ENCODE peak calls at places on chromosomes 4 and X, in eight cellular contexts. One of them, this sample, is unnamed.

GRCh38 chrX:153642313-153642654 is 4.7 kb upstream of the DUSP9 start:
- DNase-seq in B cell: peak
- DNase-seq in D721Med: no peak
- DNase-seq in neural crest cell: no peak
- DNase-seq in PC-3: no peak
- DNase-seq in cardiac muscle cell: no peak
- DNase-seq in H9: peak
- DNase-seq in astrocyte of the spinal cord: no peak
- DNase-seq in this sample: no peak

GRCh38 chr4:83316459-83317170 is 18.0 kb downstream of the HPSE start:
- DNase-seq in B cell: no peak
- DNase-seq in D721Med: no peak
- DNase-seq in neural crest cell: no peak
- DNase-seq in PC-3: peak
- DNase-seq in cardiac muscle cell: no peak
- DNase-seq in H9: no peak
- DNase-seq in astrocyte of the spinal cord: no peak
- DNase-seq in this sample: no peak

GRCh38 chr4:151717909-151718613 is 42.7 kb downstream of the GATB start:
- DNase-seq in B cell: no peak
- DNase-seq in D721Med: no peak
- DNase-seq in neural crest cell: no peak
- DNase-seq in PC-3: no peak
- DNase-seq in cardiac muscle cell: no peak
- DNase-seq in H9: no peak
- DNase-seq in astrocyte of the spinal cord: no peak
- DNase-seq in this sample: no peak

GRCh38 chrX:68568136-68568535 is 69.3 kb downstream of the YIPF6 start:
- DNase-seq in B cell: no peak
- DNase-seq in D721Med: no peak
- DNase-seq in neural crest cell: no peak
- DNase-seq in PC-3: no peak
- DNase-seq in cardiac muscle cell: no peak
- DNase-seq in H9: no peak
- DNase-seq in astrocyte of the spinal cord: no peak
- DNase-seq in this sample: no peak

GRCh38 chr4:121726642-121727268 is 30.0 kb upstream of the ANXA5 start:
- DNase-seq in B cell: peak
- DNase-seq in D721Med: no peak
- DNase-seq in neural crest cell: no peak
- DNase-seq in PC-3: peak
- DNase-seq in cardiac muscle cell: peak
- DNase-seq in H9: no peak
- DNase-seq in astrocyte of the spinal cord: peak
- DNase-seq in this sample: peak

GRCh38 chrX:10190367-10190766 is 33.6 kb downstream of the CLCN4 start:
- DNase-seq in B cell: no peak
- DNase-seq in D721Med: no peak
- DNase-seq in neural crest cell: peak
- DNase-seq in PC-3: peak
- DNase-seq in cardiac muscle cell: peak
- DNase-seq in H9: no peak
- DNase-seq in astrocyte of the spinal cord: peak
- DNase-seq in this sample: no peak

GRCh38 chr4:85092943-85093342 is 126.5 kb upstream of the WDFY3 start:
- DNase-seq in B cell: no peak
- DNase-seq in D721Med: no peak
- DNase-seq in neural crest cell: no peak
- DNase-seq in PC-3: no peak
- DNase-seq in cardiac muscle cell: no peak
- DNase-seq in H9: no peak
- DNase-seq in astrocyte of the spinal cord: no peak
- DNase-seq in this sample: no peak

GRCh38 chr4:1410491-1411325 is 4.5 kb upstream of the NKX1-1 start:
- DNase-seq in B cell: peak
- DNase-seq in D721Med: peak
- DNase-seq in neural crest cell: peak
- DNase-seq in PC-3: peak
- DNase-seq in cardiac muscle cell: peak
- DNase-seq in H9: peak
- DNase-seq in astrocyte of the spinal cord: peak
- DNase-seq in this sample: peak

GRCh38 chr4:109998867-109999303 is 86.2 kb downstream of the EGF start:
- DNase-seq in B cell: peak
- DNase-seq in D721Med: peak
- DNase-seq in neural crest cell: peak
- DNase-seq in PC-3: peak
- DNase-seq in cardiac muscle cell: peak
- DNase-seq in H9: no peak
- DNase-seq in astrocyte of the spinal cord: peak
- DNase-seq in this sample: peak

GRCh38 chr4:172356002-172356401 is 542.8 kb downstream of the GALNTL6 start:
- DNase-seq in B cell: no peak
- DNase-seq in D721Med: no peak
- DNase-seq in neural crest cell: no peak
- DNase-seq in PC-3: no peak
- DNase-seq in cardiac muscle cell: no peak
- DNase-seq in H9: no peak
- DNase-seq in astrocyte of the spinal cord: peak
- DNase-seq in this sample: no peak

GRCh38 chrX:39476596-39476995 is 621.2 kb downstream of the BCOR start:
- DNase-seq in B cell: no peak
- DNase-seq in D721Med: no peak
- DNase-seq in neural crest cell: no peak
- DNase-seq in PC-3: no peak
- DNase-seq in cardiac muscle cell: no peak
- DNase-seq in H9: peak
- DNase-seq in astrocyte of the spinal cord: no peak
- DNase-seq in this sample: no peak

GRCh38 chrX:114906978-114907510 is 110.4 kb downstream of the IL13RA2 start:
- DNase-seq in B cell: no peak
- DNase-seq in D721Med: no peak
- DNase-seq in neural crest cell: no peak
- DNase-seq in PC-3: no peak
- DNase-seq in cardiac muscle cell: no peak
- DNase-seq in H9: peak
- DNase-seq in astrocyte of the spinal cord: no peak
- DNase-seq in this sample: no peak

GRCh38 chr4:159126716-159127115 is 23.8 kb downstream of the RAPGEF2 start:
- DNase-seq in B cell: no peak
- DNase-seq in D721Med: no peak
- DNase-seq in neural crest cell: no peak
- DNase-seq in PC-3: no peak
- DNase-seq in cardiac muscle cell: no peak
- DNase-seq in H9: no peak
- DNase-seq in astrocyte of the spinal cord: no peak
- DNase-seq in this sample: no peak

GRCh38 chrX:152878976-152879755 is 18.7 kb upstream of the ZNF185 start:
- DNase-seq in B cell: no peak
- DNase-seq in D721Med: no peak
- DNase-seq in neural crest cell: no peak
- DNase-seq in PC-3: no peak
- DNase-seq in cardiac muscle cell: no peak
- DNase-seq in H9: no peak
- DNase-seq in astrocyte of the spinal cord: no peak
- DNase-seq in this sample: no peak

GRCh38 chr4:14607578-14607977 is 394.7 kb upstream of the CPEB2 start:
- DNase-seq in B cell: no peak
- DNase-seq in D721Med: no peak
- DNase-seq in neural crest cell: no peak
- DNase-seq in PC-3: peak
- DNase-seq in cardiac muscle cell: peak
- DNase-seq in H9: no peak
- DNase-seq in astrocyte of the spinal cord: peak
- DNase-seq in this sample: no peak

GRCh38 chrX:68681443-68681941 is 34.0 kb downstream of the STARD8 start:
- DNase-seq in B cell: no peak
- DNase-seq in D721Med: no peak
- DNase-seq in neural crest cell: no peak
- DNase-seq in PC-3: no peak
- DNase-seq in cardiac muscle cell: peak
- DNase-seq in H9: no peak
- DNase-seq in astrocyte of the spinal cord: peak
- DNase-seq in this sample: no peak

GRCh38 chrX:17007134-17007768 is 60.8 kb downstream of the REPS2 start:
- DNase-seq in B cell: no peak
- DNase-seq in D721Med: no peak
- DNase-seq in neural crest cell: no peak
- DNase-seq in PC-3: peak
- DNase-seq in cardiac muscle cell: peak
- DNase-seq in H9: peak
- DNase-seq in astrocyte of the spinal cord: peak
- DNase-seq in this sample: peak

DNA sequence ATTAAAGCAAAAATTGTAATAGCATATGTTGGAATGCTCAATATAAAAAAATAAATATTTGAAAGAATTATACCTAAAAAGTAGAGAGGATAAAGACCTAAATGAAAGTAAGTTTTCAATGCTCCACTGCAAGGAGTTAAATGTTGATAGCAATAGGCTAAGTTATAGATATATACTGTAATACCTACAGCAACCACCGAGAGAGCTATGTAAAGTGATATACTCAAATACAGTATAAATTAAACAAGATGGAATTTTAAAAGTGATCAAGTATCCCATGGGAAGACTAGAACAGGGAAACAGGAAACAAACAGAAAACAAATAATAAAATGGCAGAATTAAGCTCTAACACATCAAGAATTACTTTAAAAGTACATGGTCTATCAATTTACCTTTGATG is 73.9 kb downstream of the CASP3 start:
- DNase-seq in B cell: no peak
- DNase-seq in D721Med: no peak
- DNase-seq in neural crest cell: no peak
- DNase-seq in PC-3: peak
- DNase-seq in cardiac muscle cell: no peak
- DNase-seq in H9: no peak
- DNase-seq in astrocyte of the spinal cord: no peak
- DNase-seq in this sample: no peak
- TF ChIP-seq CTCF in B cell: no peak
- TF ChIP-seq CTCF in D721Med: no peak
- TF ChIP-seq CTCF in neural crest cell: peak
- TF ChIP-seq CTCF in PC-3: no peak
- TF ChIP-seq CTCF in cardiac muscle cell: no peak
- TF ChIP-seq CTCF in H9: no peak
- TF ChIP-seq CTCF in astrocyte of the spinal cord: no peak
- TF ChIP-seq CTCF in this sample: no peak

GRCh38 chr4:143531773-143532491 is 18.4 kb downstream of the SMARCA5 start:
- DNase-seq in B cell: no peak
- DNase-seq in D721Med: no peak
- DNase-seq in neural crest cell: no peak
- DNase-seq in PC-3: peak
- DNase-seq in cardiac muscle cell: peak
- DNase-seq in H9: no peak
- DNase-seq in astrocyte of the spinal cord: peak
- DNase-seq in this sample: no peak
- TF ChIP-seq CTCF in B cell: no peak
- TF ChIP-seq CTCF in D721Med: no peak
- TF ChIP-seq CTCF in neural crest cell: no peak
- TF ChIP-seq CTCF in PC-3: no peak
- TF ChIP-seq CTCF in cardiac muscle cell: no peak
- TF ChIP-seq CTCF in H9: no peak
- TF ChIP-seq CTCF in astrocyte of the spinal cord: no peak
- TF ChIP-seq CTCF in this sample: no peak

GRCh38 chr4:41044791-41045190 is 169.6 kb downstream of the APBB2 start:
- DNase-seq in B cell: no peak
- DNase-seq in D721Med: no peak
- DNase-seq in neural crest cell: no peak
- DNase-seq in PC-3: no peak
- DNase-seq in cardiac muscle cell: no peak
- DNase-seq in H9: no peak
- DNase-seq in astrocyte of the spinal cord: no peak
- DNase-seq in this sample: no peak

GRCh38 chr4:41039312-41039711 is 175.0 kb downstream of the APBB2 start:
- DNase-seq in B cell: no peak
- DNase-seq in D721Med: no peak
- DNase-seq in neural crest cell: no peak
- DNase-seq in PC-3: no peak
- DNase-seq in cardiac muscle cell: no peak
- DNase-seq in H9: no peak
- DNase-seq in astrocyte of the spinal cord: no peak
- DNase-seq in this sample: no peak

GRCh38 chr4:41038304-41038703 is 176.0 kb downstream of the APBB2 start:
- DNase-seq in B cell: no peak
- DNase-seq in D721Med: no peak
- DNase-seq in neural crest cell: no peak
- DNase-seq in PC-3: no peak
- DNase-seq in cardiac muscle cell: no peak
- DNase-seq in H9: no peak
- DNase-seq in astrocyte of the spinal cord: no peak
- DNase-seq in this sample: no peak

GRCh38 chr4:41041541-41041940 is 172.8 kb downstream of the APBB2 start:
- DNase-seq in B cell: no peak
- DNase-seq in D721Med: no peak
- DNase-seq in neural crest cell: no peak
- DNase-seq in PC-3: no peak
- DNase-seq in cardiac muscle cell: no peak
- DNase-seq in H9: no peak
- DNase-seq in astrocyte of the spinal cord: no peak
- DNase-seq in this sample: no peak

DNA sequence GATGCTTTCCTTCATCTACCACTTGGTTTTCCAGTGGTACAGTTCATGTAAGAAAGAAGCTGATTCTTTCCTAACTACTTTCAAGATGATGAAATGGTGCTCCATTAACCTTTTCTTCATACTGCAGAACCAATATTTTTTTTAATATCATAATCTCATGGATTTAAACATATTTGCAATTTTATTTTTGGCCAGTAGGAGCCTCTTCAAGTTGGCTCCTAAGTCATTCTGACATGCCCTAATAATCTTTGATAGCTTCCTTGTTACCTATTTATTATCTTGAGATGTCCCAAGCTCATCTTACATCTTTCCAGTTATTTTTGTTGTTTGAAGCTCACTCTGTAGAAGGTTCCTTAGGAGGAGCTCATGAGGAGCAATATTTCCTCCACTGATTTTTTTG is 170.2 kb downstream of the APBB2 start:
- DNase-seq in B cell: no peak
- DNase-seq in D721Med: no peak
- DNase-seq in neural crest cell: no peak
- DNase-seq in PC-3: peak
- DNase-seq in cardiac muscle cell: no peak
- DNase-seq in H9: no peak
- DNase-seq in astrocyte of the spinal cord: no peak
- DNase-seq in this sample: no peak
- TF ChIP-seq CTCF in B cell: no peak
- TF ChIP-seq CTCF in D721Med: no peak
- TF ChIP-seq CTCF in neural crest cell: peak
- TF ChIP-seq CTCF in PC-3: peak
- TF ChIP-seq CTCF in cardiac muscle cell: no peak
- TF ChIP-seq CTCF in H9: no peak
- TF ChIP-seq CTCF in astrocyte of the spinal cord: no peak
- TF ChIP-seq CTCF in this sample: no peak

DNA sequence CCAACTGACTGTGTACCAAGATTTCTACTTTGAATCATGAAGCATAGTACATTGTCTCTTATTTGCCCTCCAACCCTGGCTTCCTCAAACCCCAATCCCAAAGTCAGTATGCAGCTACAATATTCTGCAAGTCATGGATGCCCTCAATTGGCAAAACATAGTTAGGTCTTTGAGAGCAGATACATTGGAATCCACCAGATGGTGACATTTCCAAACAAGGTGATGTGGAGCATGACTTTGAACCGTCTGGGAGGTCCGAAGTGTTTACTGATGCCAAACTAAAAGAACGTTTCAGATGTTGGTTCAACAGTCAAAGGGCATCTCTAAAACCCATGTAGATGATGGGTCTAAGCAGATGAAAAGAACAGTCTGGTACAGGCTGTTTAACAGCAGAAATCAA is 43.7 kb upstream of the FRMD7 start:
- DNase-seq in B cell: no peak
- DNase-seq in D721Med: no peak
- DNase-seq in neural crest cell: no peak
- DNase-seq in PC-3: no peak
- DNase-seq in cardiac muscle cell: peak
- DNase-seq in H9: no peak
- DNase-seq in astrocyte of the spinal cord: no peak
- DNase-seq in this sample: no peak
- TF ChIP-seq CTCF in B cell: no peak
- TF ChIP-seq CTCF in D721Med: no peak
- TF ChIP-seq CTCF in neural crest cell: no peak
- TF ChIP-seq CTCF in PC-3: no peak
- TF ChIP-seq CTCF in cardiac muscle cell: no peak
- TF ChIP-seq CTCF in H9: peak
- TF ChIP-seq CTCF in astrocyte of the spinal cord: no peak
- TF ChIP-seq CTCF in this sample: no peak